ENCODE peak calls at places on chromosome 16, in seven cellular contexts. G, W, Q, B, S, C and V are unnamed samples.

GRCh38 chr16:79301036-79301435 is 299.5 kb downstream of the MAF start:
- DNase-seq in G (no peak), W (no peak), Q (no peak), B (peak), S (no peak), C (no peak), V (no peak)

GRCh38 chr16:7849891-7850290 is 517.2 kb downstream of the RBFOX1 start:
- DNase-seq in G (no peak), W (no peak), Q (no peak), B (no peak), S (no peak), C (no peak), V (no peak)

GRCh38 chr16:8806272-8806983 is 8.8 kb downstream of the PMM2 start:
- DNase-seq in G (no peak), W (no peak), Q (no peak), B (no peak), S (no peak), C (no peak), V (no peak)

GRCh38 chr16:78528265-78528664 is 428.8 kb downstream of the WWOX start:
- DNase-seq in G (no peak), W (no peak), Q (no peak), B (no peak), S (no peak), C (no peak), V (no peak)

GRCh38 chr16:11742041-11742535 is 569 bp downstream of the TXNDC11 start:
- DNase-seq in G (peak), W (no peak), Q (peak), B (no peak), S (no peak), C (peak), V (peak)

GRCh38 chr16:67006930-67007658 is 18.7 kb downstream of the CES4A start:
- DNase-seq in G (no peak), W (peak), Q (no peak), B (no peak), S (no peak), C (no peak), V (no peak)

GRCh38 chr16:70270176-70270575 is 18.4 kb upstream of the EXOSC6 start:
- DNase-seq in G (no peak), W (no peak), Q (no peak), B (no peak), S (no peak), C (no peak), V (no peak)

GRCh38 chr16:2689968-2690830 is 7.9 kb downstream of the KCTD5 start:
- DNase-seq in G (no peak), W (no peak), Q (peak), B (no peak), S (peak), C (no peak), V (peak)

GRCh38 chr16:29806096-29806579 is at the start of gene MAZ:
- DNase-seq in G (no peak), W (peak), Q (peak), B (no peak), S (peak), C (no peak), V (no peak)

GRCh38 chr16:69741951-69742904 is 12.5 kb downstream of the NOB1 start:
- DNase-seq in G (peak), W (peak), Q (peak), B (no peak), S (peak), C (no peak), V (peak)

GRCh38 chr16:72876221-72876620 is 171.7 kb downstream of the ZFHX3 start:
- DNase-seq in G (peak), W (peak), Q (peak), B (no peak), S (no peak), C (peak), V (no peak)

GRCh38 chr16:48022496-48022895 is 133.3 kb downstream of the ABCC12 start:
- DNase-seq in G (no peak), W (no peak), Q (no peak), B (no peak), S (no peak), C (no peak), V (no peak)

GRCh38 chr16:73036074-73036826 is 11.7 kb downstream of the ZFHX3 start:
- DNase-seq in G (no peak), W (no peak), Q (no peak), B (peak), S (no peak), C (no peak), V (no peak)

GRCh38 chr16:66539628-66540469 is 10.1 kb downstream of the TK2 start:
- DNase-seq in G (no peak), W (no peak), Q (no peak), B (no peak), S (no peak), C (peak), V (no peak)

GRCh38 chr16:53099318-53100130 is 44.7 kb downstream of the CHD9 start:
- DNase-seq in G (peak), W (peak), Q (peak), B (peak), S (peak), C (peak), V (peak)

GRCh38 chr16:50603206-50604064 is 55.2 kb downstream of the NKD1 start:
- DNase-seq in G (no peak), W (peak), Q (no peak), B (no peak), S (no peak), C (peak), V (no peak)

DNA sequence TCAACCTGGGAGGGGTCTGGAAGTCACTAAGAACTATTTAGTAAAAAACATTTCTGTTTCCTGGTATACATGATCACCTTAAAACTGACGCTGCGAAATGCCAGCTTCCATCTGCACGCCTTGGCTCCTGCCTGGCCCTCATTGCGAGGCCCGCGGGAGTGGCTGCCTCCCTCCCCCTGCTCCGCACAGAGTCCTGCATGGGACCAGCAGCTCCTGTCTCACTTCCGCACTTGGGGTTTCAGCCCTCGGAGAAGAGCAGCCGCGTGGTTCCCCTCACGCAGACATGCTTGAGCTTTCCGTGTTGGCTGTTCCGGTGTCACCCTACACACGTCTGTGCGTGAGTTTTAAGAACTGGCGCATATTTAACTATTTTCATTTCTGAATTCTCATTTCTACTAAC is 18.4 kb downstream of the MTHFSD start:
- DNase-seq in G (no peak), W (no peak), Q (no peak), B (no peak), S (peak), C (no peak), V (no peak)
- TF ChIP-seq CTCF in G (no peak), W (no peak), Q (no peak), B (no peak), S (no peak), C (no peak), V (no peak)

DNA sequence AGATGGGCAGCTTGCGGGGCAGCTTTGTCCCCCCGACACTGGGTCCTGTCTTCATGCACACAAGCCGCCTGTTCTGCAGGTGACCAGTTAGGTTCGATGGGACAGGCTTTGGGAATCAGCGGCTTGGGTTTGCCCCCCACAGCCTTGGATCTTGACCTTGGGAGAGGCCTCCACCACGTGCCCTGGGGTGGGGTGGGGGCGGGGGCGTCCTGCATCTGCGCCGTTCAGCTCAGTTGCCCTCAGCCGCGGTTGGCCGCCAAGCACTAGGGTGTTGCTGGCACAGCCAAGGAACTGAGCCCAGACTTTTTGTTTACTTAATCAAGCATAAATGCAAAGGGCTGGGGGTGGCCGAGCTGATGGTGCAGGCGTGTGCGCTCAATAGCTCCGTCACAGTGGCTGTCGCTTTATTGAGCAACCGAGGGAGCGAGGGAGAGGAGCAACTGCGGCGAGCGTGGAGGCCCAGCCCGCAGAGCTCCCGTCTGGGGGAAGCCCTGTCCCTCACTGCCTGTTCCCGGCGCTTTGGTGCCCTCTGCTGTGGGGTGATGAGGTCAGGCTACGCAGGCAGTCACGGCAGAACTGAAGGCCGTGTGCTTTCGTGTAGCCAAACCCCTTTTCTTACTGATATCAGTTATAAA is 33.9 kb downstream of the JPH3 start:
- DNase-seq in G (peak), W (peak), Q (peak), B (peak), S (peak), C (peak), V (peak)
- H3K4me3 ChIP-seq in G (no peak), W (no peak), Q (peak), B (peak), S (no peak), C (no peak), V (no peak)

GRCh38 chr16:1078579-1079021 is 6.1 kb downstream of the SSTR5 start:
- DNase-seq in G (no peak), W (peak), Q (no peak), B (no peak), S (no peak), C (no peak), V (peak)

GRCh38 chr16:1080801-1081733 is 8.5 kb downstream of the SSTR5 start:
- DNase-seq in G (no peak), W (no peak), Q (no peak), B (no peak), S (no peak), C (no peak), V (no peak)

GRCh38 chr16:1079786-1080525 is 7.4 kb downstream of the SSTR5 start:
- DNase-seq in G (no peak), W (no peak), Q (no peak), B (no peak), S (no peak), C (no peak), V (no peak)

GRCh38 chr16:1077877-1078578 is 5.5 kb downstream of the SSTR5 start:
- DNase-seq in G (no peak), W (no peak), Q (no peak), B (no peak), S (no peak), C (no peak), V (no peak)

GRCh38 chr16:1079341-1079740 is 6.8 kb downstream of the SSTR5 start:
- DNase-seq in G (no peak), W (no peak), Q (no peak), B (no peak), S (no peak), C (no peak), V (no peak)
- H3K27ac ChIP-seq in G (no peak), W (no peak), Q (no peak), B (no peak), S (no peak), C (no peak), V (no peak)

GRCh38 chr16:16143941-16144340 is 79.4 kb downstream of the ABCC6 start:
- DNase-seq in G (no peak), W (no peak), Q (no peak), B (no peak), S (no peak), C (no peak), V (no peak)

GRCh38 chr16:16143038-16143763 is 80.1 kb downstream of the ABCC6 start:
- DNase-seq in G (no peak), W (no peak), Q (no peak), B (peak), S (no peak), C (peak), V (no peak)

GRCh38 chr16:16144416-16144815 is 78.9 kb downstream of the ABCC6 start:
- DNase-seq in G (no peak), W (no peak), Q (no peak), B (no peak), S (no peak), C (no peak), V (no peak)

GRCh38 chr16:16146380-16147315 is 76.6 kb downstream of the ABCC6 start:
- DNase-seq in G (peak), W (no peak), Q (no peak), B (no peak), S (no peak), C (no peak), V (peak)

DNA sequence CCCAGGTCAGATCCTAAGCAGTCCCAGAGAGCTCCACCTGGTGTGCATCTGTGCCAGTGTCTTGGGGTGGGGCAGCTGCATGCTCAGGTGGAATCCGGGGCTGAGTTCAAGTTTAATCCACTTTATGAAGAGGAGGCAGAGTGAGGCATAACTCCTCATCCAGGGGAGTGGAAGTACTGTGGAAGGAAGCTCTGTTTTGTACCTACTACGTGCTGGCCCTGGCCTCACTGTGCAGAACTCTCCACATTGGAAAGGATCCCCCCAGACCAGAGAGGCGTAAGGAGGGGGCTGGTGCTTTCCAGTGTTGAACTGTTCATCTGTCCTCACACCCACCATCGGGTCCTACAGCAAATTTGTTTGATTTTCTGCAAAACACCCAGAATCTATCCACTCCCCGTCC is 78.0 kb downstream of the ABCC6 start:
- DNase-seq in G (no peak), W (no peak), Q (no peak), B (no peak), S (no peak), C (no peak), V (no peak)
- TF ChIP-seq CTCF in G (no peak), W (no peak), Q (no peak), B (no peak), S (no peak), C (no peak), V (no peak)

GRCh38 chr16:84086357-84086756 is 30.4 kb downstream of the MBTPS1 start:
- DNase-seq in G (peak), W (no peak), Q (no peak), B (no peak), S (no peak), C (no peak), V (no peak)
- H3K4me3 ChIP-seq in G (no peak), W (no peak), Q (no peak), B (no peak), S (no peak), C (no peak), V (no peak)